ENCODE peak calls at places on chromosomes 4 and X, in four cellular contexts. Z, J, S and M are unnamed samples.

GRCh38 chrX:43744284-43744683 is 88.2 kb downstream of the MAOA start:
- DNase-seq in Z (no peak), J (no peak), S (no peak), M (no peak)

GRCh38 chr4:83964996-83965541 is 429.2 kb downstream of the GPAT3 start:
- DNase-seq in Z (no peak), J (peak), S (no peak), M (no peak)

GRCh38 chr4:125390727-125391126 is 76.0 kb downstream of the FAT4 start:
- DNase-seq in Z (no peak), J (no peak), S (no peak), M (no peak)

GRCh38 chrX:64850371-64851082 is 125.7 kb downstream of the ZC4H2 start:
- DNase-seq in Z (no peak), J (no peak), S (no peak), M (no peak)

GRCh38 chrX:18748499-18748898 is 41.1 kb downstream of the PPEF1 start:
- DNase-seq in Z (no peak), J (no peak), S (no peak), M (no peak)

GRCh38 chrX:153460826-153461225 is 9.6 kb downstream of the HAUS7 start:
- DNase-seq in Z (peak), J (peak), S (peak), M (no peak)

GRCh38 chr4:11178433-11178832 is 250.3 kb downstream of the HS3ST1 start:
- DNase-seq in Z (no peak), J (no peak), S (no peak), M (no peak)

GRCh38 chr4:72312032-72312650 is 256.9 kb downstream of the ADAMTS3 start:
- DNase-seq in Z (no peak), J (peak), S (no peak), M (no peak)

GRCh38 chr4:163111588-163111987 is 55.1 kb downstream of the NAF1 start:
- DNase-seq in Z (no peak), J (peak), S (peak), M (no peak)

GRCh38 chr4:139921551-139922184 is 232.3 kb downstream of the MAML3 start:
- DNase-seq in Z (no peak), J (no peak), S (no peak), M (no peak)

GRCh38 chr4:178293601-178294000 is 851.4 kb upstream of the AGA start:
- DNase-seq in Z (no peak), J (no peak), S (no peak), M (no peak)
- TF ChIP-seq BHLHE40 in Z (no peak), J (no peak), S (no peak), M (no peak)

GRCh38 chr4:53937327-53937726 is 127.1 kb downstream of the CHIC2 start:
- DNase-seq in Z (no peak), J (no peak), S (no peak), M (no peak)

GRCh38 chr4:53932784-53933183 is 131.6 kb downstream of the CHIC2 start:
- DNase-seq in Z (no peak), J (peak), S (no peak), M (no peak)

GRCh38 chr4:53931423-53932060 is 132.9 kb downstream of the CHIC2 start:
- DNase-seq in Z (no peak), J (no peak), S (no peak), M (no peak)

GRCh38 chr4:53937918-53938317 is 126.5 kb downstream of the CHIC2 start:
- DNase-seq in Z (no peak), J (peak), S (no peak), M (no peak)

GRCh38 chr4:53935780-53936179 is 128.6 kb downstream of the CHIC2 start:
- DNase-seq in Z (no peak), J (peak), S (no peak), M (no peak)
- TF ChIP-seq BHLHE40 in Z (no peak), J (no peak), S (no peak), M (no peak)

GRCh38 chr4:3045500-3045850 is 28.9 kb downstream of the HTT-AS start:
- DNase-seq in Z (no peak), J (peak), S (no peak), M (no peak)
- TF ChIP-seq BHLHE40 in Z (no peak), J (no peak), S (no peak), M (peak)

GRCh38 chr4:56244681-56245080 is 142.6 kb downstream of the AASDH start:
- DNase-seq in Z (no peak), J (no peak), S (no peak), M (no peak)

GRCh38 chr4:56241500-56241899 is 145.8 kb downstream of the AASDH start:
- DNase-seq in Z (no peak), J (no peak), S (no peak), M (no peak)

GRCh38 chr4:56245547-56246229 is 141.6 kb downstream of the AASDH start:
- DNase-seq in Z (no peak), J (no peak), S (no peak), M (no peak)

GRCh38 chr4:56240554-56241190 is 146.6 kb downstream of the AASDH start:
- DNase-seq in Z (no peak), J (no peak), S (peak), M (no peak)

DNA sequence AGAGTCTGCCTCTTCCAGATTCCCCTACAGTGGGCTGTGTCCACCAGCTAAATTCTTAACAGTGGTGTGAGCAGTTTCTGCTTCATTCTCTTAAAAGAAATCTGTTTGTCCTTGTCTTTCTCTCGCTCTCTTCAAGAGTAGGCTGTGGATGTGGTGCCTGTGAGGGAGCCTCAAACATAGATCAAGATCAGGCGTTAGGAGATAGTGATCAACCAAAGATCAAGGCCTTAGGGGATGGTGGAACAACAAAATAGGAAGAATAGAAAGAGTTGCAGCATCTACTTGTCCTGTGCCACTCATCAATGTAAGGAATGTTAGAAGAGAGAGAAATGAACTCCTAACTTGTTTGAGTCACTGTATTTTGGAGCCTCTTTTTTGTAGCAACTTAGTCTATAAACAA is 144.2 kb downstream of the AASDH start:
- DNase-seq in Z (no peak), J (no peak), S (no peak), M (no peak)
- TF ChIP-seq BHLHE40 in Z (no peak), J (no peak), S (no peak), M (no peak)

DNA sequence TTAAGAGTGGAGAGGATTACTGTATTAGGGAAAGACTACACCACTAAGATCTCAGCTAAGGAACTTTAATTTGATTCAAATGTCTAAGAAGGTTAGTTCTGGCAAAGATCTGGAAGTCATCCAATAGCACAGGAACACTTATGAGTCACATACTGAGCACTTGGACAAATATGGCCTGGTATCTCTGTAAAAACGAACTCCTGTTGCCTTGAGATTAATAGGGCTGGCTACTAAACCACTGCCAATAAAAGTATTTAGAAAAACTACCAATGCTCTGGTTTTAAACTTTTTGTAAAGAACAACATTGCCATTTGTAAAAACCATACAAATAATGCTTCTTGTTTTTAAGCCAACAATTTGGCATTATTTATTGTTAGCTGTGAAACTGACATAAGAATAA is 70.5 kb downstream of the SEC24D start:
- DNase-seq in Z (peak), J (peak), S (no peak), M (no peak)
- TF ChIP-seq BHLHE40 in Z (no peak), J (no peak), S (no peak), M (no peak)

DNA sequence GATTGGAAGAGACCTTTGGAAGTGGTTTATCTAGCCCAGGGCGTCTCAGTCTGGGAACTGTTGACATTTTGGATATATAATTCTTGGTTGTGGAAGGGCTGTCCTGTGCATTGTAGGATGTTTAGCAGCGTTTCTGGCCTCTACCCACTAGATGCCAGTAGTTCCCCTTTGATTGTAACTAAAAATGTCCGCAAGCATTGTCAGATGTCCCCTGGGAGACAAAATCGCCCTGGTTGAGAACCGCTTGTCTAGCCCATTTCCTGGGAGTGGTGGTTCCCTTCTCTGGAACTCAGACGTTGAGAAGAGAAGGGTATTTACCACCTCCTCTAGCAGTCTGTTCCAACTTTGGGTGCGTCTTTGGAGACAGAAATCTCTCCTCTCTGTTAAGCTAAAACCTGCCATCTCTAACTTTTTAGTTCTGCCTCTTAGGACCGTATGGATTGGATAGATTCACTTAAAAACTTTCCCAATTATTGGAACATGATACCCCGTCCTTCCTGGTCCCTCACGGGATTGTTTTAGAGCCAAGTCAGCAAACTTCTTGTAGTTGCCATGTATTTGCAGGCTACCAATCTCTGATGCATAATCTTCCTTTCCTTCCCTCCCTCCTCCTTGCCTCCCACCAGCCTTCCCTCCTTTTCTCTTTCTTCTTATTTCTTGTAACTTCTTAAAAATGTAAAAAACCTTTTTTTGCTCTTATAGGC is 13.9 kb downstream of the TMEM165 start:
- DNase-seq in Z (no peak), J (peak), S (no peak), M (peak)
- TF ChIP-seq BHLHE40 in Z (no peak), J (no peak), S (no peak), M (no peak)

DNA sequence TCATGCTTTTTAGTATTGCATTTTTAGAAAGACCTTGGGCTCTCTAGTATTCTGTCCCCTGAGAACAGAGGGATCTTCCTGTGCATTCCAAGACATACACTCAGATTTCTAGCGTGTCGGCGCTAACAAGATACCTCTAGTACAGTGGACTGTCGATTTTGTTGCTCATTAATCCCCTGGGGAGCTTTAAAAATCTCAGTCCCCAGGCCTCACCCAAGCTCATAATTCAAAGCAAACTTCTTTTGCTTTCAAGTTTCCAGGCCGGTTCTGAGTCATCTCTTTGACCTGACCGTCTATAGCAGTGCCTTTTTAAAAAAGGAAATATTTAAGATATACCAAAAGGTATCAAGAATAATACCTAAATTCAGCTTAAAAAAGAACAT is 137.0 kb downstream of the AMMECR1 start:
- DNase-seq in Z (no peak), J (peak), S (no peak), M (no peak)
- TF ChIP-seq BHLHE40 in Z (no peak), J (no peak), S (no peak), M (no peak)

GRCh38 chrX:95716841-95717240 is 967.8 kb upstream of the DIAPH2 start:
- DNase-seq in Z (no peak), J (no peak), S (no peak), M (no peak)
- TF ChIP-seq BHLHE40 in Z (no peak), J (no peak), S (no peak), M (no peak)

DNA sequence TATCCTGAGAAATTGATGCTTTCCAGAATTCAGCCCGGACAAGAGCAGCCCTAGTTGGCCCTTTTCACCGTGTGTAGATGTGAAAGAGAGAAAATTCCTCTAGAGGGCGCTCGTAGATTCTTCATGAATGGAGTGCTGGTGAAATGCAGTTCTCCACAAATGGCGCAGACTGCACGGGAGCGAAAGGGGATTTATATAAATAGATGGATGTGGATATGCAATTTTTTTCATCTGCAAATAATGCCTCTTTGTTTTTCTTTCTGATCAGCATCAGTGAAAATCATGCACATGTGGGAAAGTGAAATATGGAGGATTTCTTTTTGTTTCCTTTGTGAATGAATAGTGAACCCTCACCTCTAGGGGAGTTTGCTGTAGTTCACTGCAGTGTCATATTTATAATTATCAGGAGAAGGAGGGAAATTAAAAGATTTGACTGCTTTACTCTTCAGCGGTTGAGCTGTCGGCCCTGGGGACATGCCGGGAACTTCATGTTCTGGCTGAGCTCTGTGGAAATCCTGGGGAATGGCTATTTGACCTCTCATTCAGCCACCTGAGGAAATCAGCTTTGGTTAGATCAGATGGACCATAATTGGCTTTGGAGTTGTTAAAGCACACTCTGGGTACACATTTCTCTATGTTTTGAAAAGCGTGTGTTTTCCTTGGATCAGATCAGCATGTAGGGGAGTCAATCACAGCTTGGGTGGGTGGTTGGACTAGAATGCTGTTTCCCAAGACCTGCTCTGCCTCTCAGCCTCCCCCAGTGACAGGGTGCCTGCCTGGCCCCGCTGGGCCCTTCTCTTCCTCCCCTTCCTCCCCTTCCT is 115.0 kb upstream of the SHISA3 start:
- DNase-seq in Z (peak), J (peak), S (peak), M (peak)
- TF ChIP-seq BHLHE40 in Z (no peak), J (no peak), S (no peak), M (no peak)